ENCODE peak calls at places on chromosomes 1 and 21, in eight cellular contexts. X is left lung, I is cardiac fibroblast, Q is cortex of kidney, C is activated gamma-delta T cell treated with Interleukin-2 at 50 U/mL for 16 hours, Y is heart left ventricle, G is RPMI8226, D is A172. U is an unnamed sample.

GRCh38 chr21:41701749-41702148 is 65.1 kb downstream of the RIPK4 start:
- DNase-seq in X (no peak), I (no peak), Q (no peak), C (no peak), Y (no peak), G (no peak), D (no peak), U (no peak)

GRCh38 chr1:102219463-102219862 is 222.7 kb upstream of the OLFM3 start:
- DNase-seq in X (no peak), I (no peak), Q (no peak), C (no peak), Y (no peak), G (no peak), D (no peak), U (no peak)

GRCh38 chr21:16180613-16181012 is 450.8 kb downstream of the USP25 start:
- DNase-seq in X (no peak), I (no peak), Q (no peak), C (no peak), Y (no peak), G (no peak), D (no peak), U (no peak)

GRCh38 chr1:27119270-27119618 is 35.7 kb downstream of the SLC9A1 start:
- DNase-seq in X (no peak), I (peak), Q (no peak), C (no peak), Y (no peak), G (no peak), D (no peak), U (no peak)

GRCh38 chr1:16614361-16615252 is 1.2 kb upstream of the NBPF1 start:
- DNase-seq in X (peak), I (no peak), Q (no peak), C (no peak), Y (peak), G (no peak), D (no peak), U (no peak)

GRCh38 chr1:12501661-12502060 is 116.3 kb downstream of the DHRS3 start:
- DNase-seq in X (no peak), I (no peak), Q (no peak), C (no peak), Y (no peak), G (no peak), D (peak), U (no peak)

GRCh38 chr1:150549496-150550221 is 451 bp downstream of the ADAMTSL4 start:
- DNase-seq in X (no peak), I (no peak), Q (no peak), C (no peak), Y (no peak), G (no peak), D (no peak), U (no peak)

GRCh38 chr1:23562138-23562819 is 3.0 kb upstream of the ID3 start:
- DNase-seq in X (peak), I (peak), Q (peak), C (peak), Y (peak), G (peak), D (peak), U (peak)

GRCh38 chr1:18951818-18952391 is 4.6 kb downstream of the IFFO2 start:
- DNase-seq in X (no peak), I (peak), Q (no peak), C (peak), Y (no peak), G (no peak), D (no peak), U (no peak)

GRCh38 chr1:243474384-243474851 is 218.6 kb downstream of the SDCCAG8 start:
- DNase-seq in X (no peak), I (no peak), Q (no peak), C (no peak), Y (no peak), G (no peak), D (no peak), U (no peak)

GRCh38 chr1:175471039-175471800 is 272.2 kb downstream of the TNR start:
- DNase-seq in X (no peak), I (peak), Q (no peak), C (no peak), Y (no peak), G (no peak), D (peak), U (no peak)

GRCh38 chr1:229412056-229412455 is 21.8 kb downstream of the ACTA1 start:
- DNase-seq in X (no peak), I (no peak), Q (no peak), C (no peak), Y (no peak), G (no peak), D (no peak), U (no peak)

GRCh38 chr1:72483958-72484357 is 201.6 kb upstream of the NEGR1 start:
- DNase-seq in X (no peak), I (no peak), Q (no peak), C (no peak), Y (no peak), G (no peak), D (no peak), U (no peak)

GRCh38 chr1:2801535-2802291 is at the start of gene TTC34:
- DNase-seq in X (no peak), I (no peak), Q (no peak), C (no peak), Y (peak), G (peak), D (peak), U (no peak)

GRCh38 chr1:205351984-205352713 is 4.6 kb downstream of the KLHDC8A start:
- DNase-seq in X (no peak), I (no peak), Q (no peak), C (no peak), Y (no peak), G (peak), D (peak), U (no peak)

GRCh38 chr1:224411766-224412165 is 22.8 kb downstream of the WDR26 start:
- DNase-seq in X (no peak), I (no peak), Q (no peak), C (no peak), Y (no peak), G (no peak), D (peak), U (no peak)

GRCh38 chr1:165114022-165114888 is 242.3 kb downstream of the LMX1A start:
- DNase-seq in X (no peak), I (peak), Q (no peak), C (no peak), Y (no peak), G (peak), D (peak), U (peak)

GRCh38 chr1:150563340-150564038 is 14.3 kb downstream of the ADAMTSL4 start:
- DNase-seq in X (peak), I (peak), Q (no peak), C (peak), Y (peak), G (peak), D (peak), U (no peak)

GRCh38 chr1:110341872-110342331 is 2.7 kb downstream of the RBM15 start:
- DNase-seq in X (no peak), I (no peak), Q (no peak), C (no peak), Y (no peak), G (no peak), D (no peak), U (no peak)

U was measured in T1000.